ENCODE peak calls at places on chromosomes 11 and 22, in eight cellular contexts. J, X, Y, W, I, E, R and N are unnamed samples.

GRCh38 chr11:6855971-6856542 is 6.8 kb upstream of the OR10A2 start:
- DNase-seq in J (no peak), X (peak), Y (no peak), W (no peak), I (peak), E (no peak), R (no peak), N (no peak)

GRCh38 chr11:27716850-27717249 is 16.6 kb upstream of the BDNF start:
- DNase-seq in J (no peak), X (no peak), Y (no peak), W (no peak), I (peak), E (no peak), R (no peak), N (no peak)

GRCh38 chr11:77262803-77263202 is 38.7 kb downstream of the GDPD4 start:
- DNase-seq in J (no peak), X (no peak), Y (no peak), W (no peak), I (no peak), E (no peak), R (no peak), N (no peak)

GRCh38 chr22:41925783-41926460 is 684 bp downstream of the TNFRSF13C start:
- DNase-seq in J (no peak), X (peak), Y (peak), W (peak), I (no peak), E (peak), R (peak), N (peak)

GRCh38 chr11:122733301-122733686 is 77.8 kb downstream of the UBASH3B start:
- DNase-seq in J (no peak), X (peak), Y (no peak), W (peak), I (peak), E (no peak), R (no peak), N (no peak)

GRCh38 chr22:37802310-37803194 is 5.2 kb upstream of the GCAT start:
- DNase-seq in J (no peak), X (peak), Y (no peak), W (peak), I (peak), E (no peak), R (no peak), N (no peak)

GRCh38 chr11:17384002-17384511 is 4.4 kb downstream of the KCNJ11 start:
- DNase-seq in J (no peak), X (peak), Y (peak), W (peak), I (peak), E (peak), R (peak), N (peak)

GRCh38 chr22:19880786-19881569 is 26.3 kb upstream of the GNB1L start:
- DNase-seq in J (no peak), X (peak), Y (no peak), W (peak), I (peak), E (no peak), R (no peak), N (peak)

GRCh38 chr11:56624661-56625110 is 10.0 kb upstream of the OR5M1 start:
- DNase-seq in J (no peak), X (peak), Y (no peak), W (no peak), I (peak), E (no peak), R (no peak), N (no peak)